ENCODE peak calls at places on chromosomes 12 and 14, in eight cellular contexts. H is T-helper 9 cell; B is amygdala; N is substantia nigra; M is activated naive CD4-positive, alpha-beta T cell treated with anti-CD3 and anti-CD28 coated beads, Interleukin-2, amount 50 U/mL, for 16 hours; S is neuronal stem cell; C is PC-3; A is fibroblast of gingiva. I is an unnamed sample.
A peak's percentile ranks its signal among the peaks of the same experiment; 100 is the strongest.

GRCh38 chr12:60172696-60173095 is 576.9 kb downstream of the SLC16A7 start:
- DNase-seq in H (no peak), B (no peak), N (no peak), M (no peak), S (no peak), C (peak; percentile 41), A (no peak), I (no peak)

GRCh38 chr14:21215879-21216251 is 53.4 kb downstream of the HNRNPC start:
- DNase-seq in H (no peak), B (no peak), N (no peak), M (no peak), S (no peak), C (no peak), A (no peak), I (no peak)

GRCh38 chr14:20707622-20708021 is 19.1 kb downstream of the ANG start:
- DNase-seq in H (no peak), B (no peak), N (no peak), M (no peak), S (no peak), C (peak; percentile 70), A (no peak), I (no peak)

GRCh38 chr12:81615031-81615430 is 144.1 kb downstream of the PPFIA2 start:
- DNase-seq in H (no peak), B (no peak), N (no peak), M (no peak), S (no peak), C (no peak), A (no peak), I (no peak)

GRCh38 chr14:59870277-59871165 is at the start of gene RTN1:
- DNase-seq in H (no peak), B (peak; percentile 47), N (peak; percentile 52), M (no peak), S (peak; percentile 65), C (peak; percentile 81), A (peak; percentile 25), I (peak; percentile 4)

GRCh38 chr12:110699591-110700445 is 10.9 kb upstream of the HVCN1 start:
- DNase-seq in H (no peak), B (no peak), N (no peak), M (no peak), S (no peak), C (no peak), A (no peak), I (no peak)

GRCh38 chr12:2138871-2139308 is 86.1 kb downstream of the CACNA1C start:
- DNase-seq in H (no peak), B (no peak), N (no peak), M (no peak), S (no peak), C (no peak), A (peak; percentile 30), I (no peak)

GRCh38 chr12:174596-174995 is 39.4 kb downstream of the SLC6A12 start:
- DNase-seq in H (no peak), B (no peak), N (no peak), M (no peak), S (no peak), C (no peak), A (no peak), I (no peak)

I was measured in thoracic aorta.